ENCODE peak calls at places on chromosomes 12 and 14, in four cellular contexts. E, X, R and Y are unnamed samples.

GRCh38 chr12:103947871-103948555 is 17.7 kb upstream of the TDG start:
- DNase-seq in E (no peak), X (no peak), R (no peak), Y (no peak)

GRCh38 chr14:97785495-97785894 is 988.3 kb downstream of the VRK1 start:
- DNase-seq in E (no peak), X (no peak), R (no peak), Y (no peak)

GRCh38 chr12:26728205-26729050 is 104.6 kb downstream of the ITPR2 start:
- DNase-seq in E (no peak), X (no peak), R (no peak), Y (no peak)

GRCh38 chr14:31203414-31203742 is 4.2 kb downstream of the HECTD1 start:
- DNase-seq in E (no peak), X (no peak), R (no peak), Y (no peak)

GRCh38 chr14:104795781-104796681 is 483 bp upstream of the AKT1 start:
- DNase-seq in E (peak), X (peak), R (no peak), Y (peak)

GRCh38 chr14:102663031-102663430 is 70.6 kb downstream of the RCOR1 start:
- DNase-seq in E (no peak), X (no peak), R (no peak), Y (no peak)

GRCh38 chr12:31228811-31229792 is 96.8 kb downstream of the SINHCAF start:
- DNase-seq in E (no peak), X (no peak), R (no peak), Y (no peak)

GRCh38 chr12:131852551-131853299 is 24.5 kb downstream of the MMP17 start:
- DNase-seq in E (no peak), X (no peak), R (no peak), Y (no peak)

GRCh38 chr12:108819920-108820699 is 37.3 kb downstream of the SSH1 start:
- DNase-seq in E (no peak), X (no peak), R (no peak), Y (no peak)

GRCh38 chr14:69687963-69688649 is 76.7 kb downstream of the SUSD6 start:
- DNase-seq in E (no peak), X (no peak), R (no peak), Y (no peak)

GRCh38 chr12:5507536-5507935 is 75.6 kb downstream of the NTF3 start:
- DNase-seq in E (no peak), X (no peak), R (no peak), Y (no peak)

GRCh38 chr12:24012528-24012927 is 63.1 kb upstream of the SOX5 start:
- DNase-seq in E (no peak), X (no peak), R (no peak), Y (peak)

GRCh38 chr12:110223777-110224378 is 57.2 kb upstream of the ATP2A2 start:
- DNase-seq in E (no peak), X (no peak), R (peak), Y (peak)

GRCh38 chr14:90140956-90141316 is 79.1 kb downstream of the KCNK13 start:
- DNase-seq in E (no peak), X (no peak), R (no peak), Y (peak)

GRCh38 chr14:35374273-35374681 is 30.3 kb downstream of the NFKBIA start:
- DNase-seq in E (peak), X (no peak), R (peak), Y (peak)

GRCh38 chr12:40233741-40234367 is 9.1 kb downstream of the LRRK2 start:
- DNase-seq in E (no peak), X (no peak), R (no peak), Y (no peak)

GRCh38 chr14:101665478-101666078 is 95.9 kb upstream of the PPP2R5C start:
- DNase-seq in E (no peak), X (no peak), R (peak), Y (peak)

GRCh38 chr12:58741226-58741625 is 179.1 kb downstream of the LRIG3 start:
- DNase-seq in E (no peak), X (no peak), R (peak), Y (no peak)

GRCh38 chr12:67827820-67828383 is 161.3 kb upstream of the IFNG-AS1 start:
- DNase-seq in E (no peak), X (no peak), R (peak), Y (peak)

GRCh38 chr12:92078167-92079053 is 67.2 kb downstream of the BTG1 start:
- DNase-seq in E (no peak), X (no peak), R (peak), Y (peak)

GRCh38 chr14:23085458-23085857 is 9.5 kb downstream of the ACIN1 start:
- DNase-seq in E (no peak), X (no peak), R (peak), Y (peak)

GRCh38 chr12:2054091-2055018 is 1.6 kb downstream of the CACNA1C start:
- DNase-seq in E (no peak), X (peak), R (no peak), Y (no peak)

GRCh38 chr12:131066886-131067490 is 113.3 kb downstream of the ADGRD1 start:
- DNase-seq in E (peak), X (peak), R (no peak), Y (no peak)

GRCh38 chr12:39395866-39396265 is 47.1 kb downstream of the KIF21A start:
- DNase-seq in E (no peak), X (no peak), R (no peak), Y (no peak)

GRCh38 chr14:22159049-22159448 is 430.0 kb downstream of the DAD1 start:
- DNase-seq in E (no peak), X (no peak), R (no peak), Y (peak)

GRCh38 chr12:253116-253831 is 9.4 kb downstream of the SLC6A13 start:
- DNase-seq in E (no peak), X (no peak), R (no peak), Y (no peak)

GRCh38 chr14:67166450-67166853 is 22.8 kb upstream of the GARIN2 start:
- DNase-seq in E (no peak), X (no peak), R (peak), Y (peak)

GRCh38 chr12:108720757-108721514 is 10.4 kb downstream of the CORO1C start:
- DNase-seq in E (no peak), X (no peak), R (peak), Y (peak)

GRCh38 chr14:100261621-100262020 is 22.7 kb downstream of the YY1 start:
- DNase-seq in E (no peak), X (no peak), R (no peak), Y (no peak)

GRCh38 chr14:100250732-100251465 is 12.0 kb downstream of the YY1 start:
- DNase-seq in E (no peak), X (no peak), R (no peak), Y (no peak)

GRCh38 chr14:100252684-100253083 is 13.7 kb downstream of the YY1 start:
- DNase-seq in E (no peak), X (no peak), R (no peak), Y (no peak)

GRCh38 chr14:100256339-100256895 is 17.5 kb downstream of the YY1 start:
- DNase-seq in E (no peak), X (no peak), R (no peak), Y (no peak)
- H3K4me3 ChIP-seq in E (no peak), X (no peak), R (no peak), Y (no peak)

GRCh38 chr12:114691810-114692557 is 8.0 kb upstream of the TBX3 start:
- DNase-seq in E (no peak), X (no peak), R (no peak), Y (no peak)
- H3K4me3 ChIP-seq in E (peak), X (peak), R (peak), Y (peak)

DNA sequence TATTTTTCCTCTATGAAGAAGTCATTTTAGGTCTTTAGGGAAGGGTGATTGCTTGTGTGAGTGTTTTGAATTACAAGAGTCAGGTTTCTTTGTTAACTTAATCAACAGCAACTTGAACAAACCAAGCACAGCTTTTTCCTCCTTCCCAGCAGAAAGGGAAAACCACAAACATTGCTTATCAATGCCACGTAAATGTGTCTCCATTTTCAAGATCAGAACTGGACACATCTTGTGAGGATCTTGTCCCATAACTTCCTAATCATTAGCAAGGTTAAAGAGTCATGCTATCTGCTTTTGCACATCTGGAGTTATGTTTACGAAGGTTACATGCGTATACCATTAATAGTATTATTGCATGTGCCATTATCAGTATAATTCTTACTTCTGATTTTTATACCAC is 248.0 kb upstream of the FLRT2 start:
- DNase-seq in E (no peak), X (no peak), R (no peak), Y (no peak)
- H3K4me3 ChIP-seq in E (no peak), X (no peak), R (no peak), Y (no peak)

GRCh38 chr12:88251798-88252197 is 109.7 kb downstream of the TMTC3 start:
- DNase-seq in E (no peak), X (no peak), R (no peak), Y (no peak)
- H3K4me3 ChIP-seq in E (no peak), X (no peak), R (no peak), Y (no peak)

GRCh38 chr14:50944647-50945413 is 547 bp upstream of the PYGL start:
- DNase-seq in E (peak), X (peak), R (no peak), Y (peak)
- H3K4me3 ChIP-seq in E (peak), X (peak), R (peak), Y (peak)

GRCh38 chr14:36519431-36520321 is at the start of gene NKX2-1:
- DNase-seq in E (no peak), X (no peak), R (no peak), Y (no peak)
- H3K4me3 ChIP-seq in E (peak), X (peak), R (no peak), Y (peak)

DNA sequence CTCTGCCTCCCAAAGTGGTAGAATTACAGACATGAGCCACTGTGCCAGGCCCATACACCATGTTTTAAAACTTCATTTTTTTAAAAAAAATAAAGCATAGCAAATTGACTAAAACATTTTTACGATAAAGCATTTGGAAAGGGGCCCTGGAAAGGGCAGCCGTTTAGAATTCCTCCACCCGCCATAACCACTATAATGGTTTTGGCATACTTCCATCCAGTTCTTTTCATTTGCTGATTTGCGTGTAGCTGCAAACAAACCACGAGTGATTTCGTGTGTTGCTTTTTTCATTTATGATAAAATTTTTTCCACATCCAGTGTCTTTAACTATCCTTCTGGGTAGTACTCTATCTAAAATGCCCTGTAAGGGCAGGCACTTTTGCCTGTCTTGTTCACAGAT is 91.8 kb upstream of the RIN3 start:
- DNase-seq in E (no peak), X (no peak), R (no peak), Y (no peak)
- H3K4me3 ChIP-seq in E (no peak), X (no peak), R (no peak), Y (no peak)

DNA sequence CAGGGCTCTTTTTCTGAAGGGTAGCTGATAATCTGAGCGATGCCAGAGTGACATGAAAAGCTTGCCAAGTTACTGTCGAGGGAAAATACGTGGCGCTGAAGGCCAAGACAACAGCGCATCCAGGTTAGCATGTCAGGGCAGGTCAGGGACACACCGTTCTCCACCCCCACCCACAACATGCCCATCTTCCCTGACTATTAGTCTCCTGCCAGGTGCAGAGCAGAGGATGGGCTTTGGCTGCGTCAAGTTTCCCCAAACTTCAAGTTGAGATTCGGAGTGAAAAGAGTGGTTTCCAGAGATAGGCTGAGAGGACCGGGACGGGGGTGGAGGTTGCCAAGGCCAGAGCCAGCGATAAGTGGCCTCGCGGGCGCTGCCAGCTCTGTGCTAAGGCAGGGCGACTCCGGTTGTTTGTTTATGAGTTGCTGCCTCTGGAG is 1.7 kb downstream of the TRHDE start:
- DNase-seq in E (no peak), X (peak), R (no peak), Y (peak)
- H3K4me3 ChIP-seq in E (peak), X (peak), R (peak), Y (no peak)

DNA sequence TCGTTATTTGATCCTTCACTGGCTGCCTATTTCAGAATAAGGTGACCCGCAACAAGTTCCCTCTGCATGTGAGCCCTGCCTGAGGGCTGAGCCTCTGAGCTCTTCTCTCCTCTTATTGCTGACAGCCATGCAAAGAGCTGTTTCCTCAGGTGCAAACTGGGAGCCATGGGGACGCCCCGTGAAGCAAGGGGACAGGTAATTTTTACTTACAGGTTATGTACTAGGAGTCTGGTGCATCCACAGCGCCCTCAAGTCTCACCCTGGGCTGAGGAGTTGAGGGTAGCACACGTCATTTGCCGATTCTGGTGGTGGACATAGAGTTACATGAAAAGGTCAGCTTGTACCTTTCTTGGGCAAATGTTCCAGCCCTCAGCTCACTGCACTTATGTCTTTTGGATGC is 26.1 kb upstream of the SERPINA6 start:
- DNase-seq in E (no peak), X (no peak), R (no peak), Y (no peak)
- H3K4me3 ChIP-seq in E (no peak), X (no peak), R (no peak), Y (no peak)